ENCODE peak calls at places on chromosome 6, in eight cellular contexts. I, M, P, D, N, T, R and L are unnamed samples.

GRCh38 chr6:157841211-157841840 is 18.3 kb downstream of the SNX9 start:
- DNase-seq in P (peak), T (no peak), N (peak), R (no peak), D (no peak), I (peak), M (peak), L (no peak)

GRCh38 chr6:54244430-54244829 is 63.8 kb upstream of the TINAG start:
- DNase-seq in M (peak), I (no peak), D (no peak), N (no peak), T (no peak), R (no peak), P (peak), L (no peak)

GRCh38 chr6:120735641-120736040 is 598.6 kb downstream of the TBC1D32 start:
- DNase-seq in I (no peak), R (no peak), M (no peak), N (no peak), P (no peak), D (no peak), T (no peak), L (no peak)

GRCh38 chr6:127496471-127496870 is 22.7 kb downstream of the MTCL3 start:
- DNase-seq in R (no peak), D (no peak), T (no peak), M (no peak), P (no peak), N (no peak), I (no peak), L (no peak)

GRCh38 chr6:41036188-41036587 is 2.8 kb downstream of the UNC5CL start:
- DNase-seq in R (no peak), D (no peak), I (no peak), M (no peak), N (no peak), T (no peak), P (no peak), L (no peak)

GRCh38 chr6:157072128-157072527 is 251.2 kb downstream of the TMEM242 start:
- DNase-seq in I (no peak), N (no peak), D (no peak), M (no peak), T (no peak), R (no peak), P (no peak), L (no peak)

GRCh38 chr6:112010328-112010727 is 43.6 kb upstream of the CCN6 start:
- DNase-seq in N (no peak), D (no peak), R (no peak), P (no peak), T (no peak), M (no peak), I (no peak), L (no peak)

GRCh38 chr6:144744720-144745119 is 459.6 kb downstream of the UTRN start:
- DNase-seq in P (peak), D (peak), M (no peak), T (no peak), N (no peak), I (no peak), R (no peak), L (no peak)

GRCh38 chr6:47188588-47189021 is 121.1 kb downstream of the TNFRSF21 start:
- DNase-seq in R (no peak), P (peak), N (peak), M (peak), I (peak), D (no peak), T (no peak), L (no peak)

GRCh38 chr6:33908025-33908424 is 104.2 kb upstream of the MLN start:
- DNase-seq in D (no peak), N (no peak), I (no peak), R (no peak), M (no peak), T (no peak), P (peak), L (no peak)

GRCh38 chr6:56040271-56040670 is 164.9 kb upstream of the BMP5 start:
- DNase-seq in N (no peak), T (peak), M (no peak), P (no peak), D (no peak), I (no peak), R (no peak), L (no peak)

GRCh38 chr6:36599791-36600209 is 5.6 kb downstream of the SRSF3 start:
- DNase-seq in M (peak), P (peak), I (peak), D (peak), T (no peak), R (no peak), N (no peak), L (no peak)

GRCh38 chr6:15827492-15828255 is 164.8 kb upstream of the DTNBP1 start:
- DNase-seq in T (no peak), P (no peak), D (no peak), R (peak), M (no peak), N (no peak), I (no peak), L (no peak)

GRCh38 chr6:107318100-107318736 is 141.1 kb downstream of the PDSS2 start:
- DNase-seq in R (peak), D (peak), N (peak), M (peak), P (peak), T (no peak), I (peak), L (no peak)

GRCh38 chr6:43575105-43575771 is 600 bp downstream of the XPO5 start:
- DNase-seq in D (no peak), P (peak), M (no peak), T (no peak), R (peak), N (no peak), I (peak), L (peak)

GRCh38 chr6:68273297-68273696 is 361.8 kb upstream of the ADGRB3 start:
- DNase-seq in N (no peak), D (no peak), I (no peak), P (no peak), M (no peak), R (no peak), T (no peak), L (no peak)

GRCh38 chr6:165638530-165638929 is 24.5 kb downstream of the PDE10A start:
- DNase-seq in M (no peak), D (no peak), T (no peak), R (no peak), P (no peak), N (no peak), I (no peak), L (no peak)

GRCh38 chr6:20789162-20789561 is 254.9 kb downstream of the CDKAL1 start:
- DNase-seq in P (peak), T (no peak), R (no peak), N (no peak), M (peak), I (no peak), D (no peak), L (no peak)

GRCh38 chr6:150719099-150719767 is 119.5 kb downstream of the PLEKHG1 start:
- DNase-seq in N (no peak), D (no peak), T (no peak), M (no peak), R (no peak), I (no peak), P (no peak), L (no peak)

GRCh38 chr6:136920858-136921520 is 1.1 kb upstream of the SLC35D3 start:
- DNase-seq in I (no peak), M (no peak), N (no peak), R (no peak), T (no peak), D (peak), P (peak), L (no peak)

GRCh38 chr6:157203312-157203744 is 120.0 kb downstream of the TMEM242 start:
- DNase-seq in I (no peak), T (no peak), R (no peak), D (no peak), N (no peak), P (no peak), M (no peak), L (no peak)

GRCh38 chr6:90368601-90369000 is 72.0 kb upstream of the BACH2 start:
- DNase-seq in I (no peak), D (no peak), M (no peak), N (peak), P (no peak), R (no peak), T (no peak), L (no peak)

GRCh38 chr6:169190144-169190584 is 63.5 kb downstream of the THBS2 start:
- DNase-seq in I (no peak), R (peak), P (no peak), D (no peak), M (no peak), T (peak), N (no peak), L (no peak)

GRCh38 chr6:32973934-32974333 is 5.5 kb downstream of the BRD2 start:
- DNase-seq in M (peak), D (no peak), N (peak), I (no peak), P (peak), T (no peak), R (no peak), L (no peak)

GRCh38 chr6:136740050-136740974 is 52.0 kb downstream of the MAP3K5 start:
- DNase-seq in T (no peak), M (no peak), D (no peak), N (no peak), R (no peak), P (no peak), I (no peak), L (no peak)

GRCh38 chr6:47680056-47680455 is 18.3 kb upstream of the ADGRF4 start:
- DNase-seq in P (peak), R (no peak), N (no peak), M (no peak), D (no peak), T (no peak), I (no peak), L (no peak)

GRCh38 chr6:112180095-112180820 is 74.1 kb downstream of the LAMA4 start:
- DNase-seq in N (peak), D (peak), T (peak), P (peak), M (peak), R (no peak), I (no peak), L (peak)

GRCh38 chr6:149026530-149026942 is 279.7 kb downstream of the UST start:
- DNase-seq in P (peak), M (peak), I (no peak), D (peak), R (no peak), N (no peak), T (peak), L (no peak)

GRCh38 chr6:169520104-169520503 is 181.7 kb downstream of the WDR27 start:
- DNase-seq in T (peak), R (no peak), N (no peak), I (no peak), P (no peak), M (no peak), D (no peak), L (no peak)

GRCh38 chr6:86031713-86032112 is 389.0 kb upstream of the SYNCRIP start:
- DNase-seq in R (no peak), T (no peak), N (no peak), P (no peak), D (no peak), M (no peak), I (no peak), L (no peak)

GRCh38 chr6:14232889-14233288 is 115.3 kb downstream of the CD83 start:
- DNase-seq in I (no peak), T (no peak), N (no peak), R (no peak), D (no peak), M (no peak), P (no peak), L (no peak)

GRCh38 chr6:16299861-16300260 is 61.5 kb downstream of the GMPR start:
- DNase-seq in P (no peak), N (no peak), R (no peak), M (no peak), I (no peak), D (no peak), T (no peak), L (no peak)

GRCh38 chr6:39204646-39205244 is 24.5 kb downstream of the KCNK5 start:
- DNase-seq in I (no peak), M (no peak), R (no peak), P (peak), N (no peak), T (no peak), D (peak), L (no peak)

GRCh38 chr6:30875244-30876038 is 8.9 kb upstream of the DDR1 start:
- DNase-seq in M (no peak), N (no peak), P (no peak), T (no peak), R (no peak), D (peak), I (no peak), L (no peak)

GRCh38 chr6:99993533-99994251 is at the start of gene MCHR2:
- DNase-seq in D (peak), M (no peak), T (no peak), I (no peak), N (no peak), P (peak), R (no peak), L (no peak)

GRCh38 chr6:27668442-27669275 is 195.8 kb upstream of the ZNF184 start:
- DNase-seq in R (no peak), P (peak), M (peak), I (no peak), N (peak), T (no peak), D (peak), L (no peak)

GRCh38 chr6:56062856-56063255 is 184.5 kb downstream of the COL21A1 start:
- DNase-seq in R (no peak), P (no peak), I (no peak), M (no peak), T (no peak), N (no peak), D (no peak), L (no peak)

GRCh38 chr6:41732601-41733348 is 2.6 kb downstream of the TFEB start:
- DNase-seq in P (peak), M (no peak), N (no peak), I (peak), D (peak), T (no peak), R (no peak), L (no peak)

GRCh38 chr6:21935561-21936028 is 342.0 kb downstream of the SOX4 start:
- DNase-seq in M (peak), P (no peak), N (peak), R (no peak), I (peak), T (no peak), D (peak), L (no peak)

GRCh38 chr6:152423216-152424103 is 213.7 kb downstream of the SYNE1 start:
- DNase-seq in I (no peak), R (no peak), P (no peak), N (no peak), T (no peak), M (no peak), D (no peak), L (no peak)
- TF ChIP-seq CTCF in I (no peak), R (no peak), P (no peak), N (no peak), T (no peak), M (no peak), D (peak), L (no peak)

GRCh38 chr6:142942805-142943227 is 2.2 kb downstream of the HIVEP2 start:
- DNase-seq in T (no peak), P (peak), M (peak), R (no peak), N (no peak), D (no peak), I (no peak), L (no peak)
- TF ChIP-seq CTCF in T (peak), P (peak), M (peak), R (peak), N (peak), D (peak), I (peak), L (peak)

GRCh38 chr6:17984399-17984798 is 3.0 kb downstream of the KIF13A start:
- DNase-seq in P (no peak), I (no peak), D (no peak), T (no peak), R (no peak), N (no peak), M (no peak), L (no peak)

GRCh38 chr6:17974570-17975368 is 12.7 kb downstream of the KIF13A start:
- DNase-seq in D (no peak), P (no peak), N (no peak), M (no peak), R (no peak), T (no peak), I (no peak), L (no peak)

GRCh38 chr6:17983712-17984111 is 3.7 kb downstream of the KIF13A start:
- DNase-seq in M (no peak), D (no peak), I (no peak), P (no peak), N (no peak), T (no peak), R (no peak), L (no peak)

GRCh38 chr6:17980329-17980728 is 7.1 kb downstream of the KIF13A start:
- DNase-seq in P (no peak), N (no peak), D (no peak), T (no peak), M (no peak), R (no peak), I (no peak), L (no peak)

DNA sequence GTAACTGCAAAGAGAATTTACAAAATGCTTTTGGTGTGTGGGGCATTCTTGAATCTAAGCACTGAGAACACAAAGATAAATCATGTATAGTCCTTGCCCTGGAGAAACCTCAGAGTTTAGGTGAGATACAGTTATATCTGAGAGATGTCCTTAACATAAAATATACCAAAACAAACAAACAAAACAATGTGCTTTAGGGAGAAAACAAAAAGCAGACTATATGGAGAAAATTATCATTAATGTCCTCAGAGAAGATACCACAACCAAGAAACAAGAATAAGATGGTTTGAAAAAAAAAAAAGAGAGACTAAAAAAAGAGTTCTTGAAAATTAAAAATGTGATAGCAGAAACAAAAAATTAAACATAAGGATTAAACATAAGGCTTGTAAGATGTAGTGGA is 8.0 kb downstream of the KIF13A start:
- DNase-seq in D (no peak), R (no peak), N (no peak), I (no peak), P (no peak), M (no peak), T (no peak), L (no peak)
- TF ChIP-seq CTCF in D (no peak), R (no peak), N (no peak), I (no peak), P (no peak), M (no peak), T (no peak), L (no peak)

GRCh38 chr6:38179794-38180430 is 360.4 kb downstream of the ZFAND3 start:
- DNase-seq in N (no peak), P (no peak), T (no peak), D (peak), M (no peak), R (no peak), I (peak), L (no peak)
- TF ChIP-seq CTCF in N (no peak), P (no peak), T (no peak), D (no peak), M (no peak), R (no peak), I (no peak), L (no peak)

GRCh38 chr6:117399126-117399525 is 26.6 kb downstream of the ROS1 start:
- DNase-seq in P (no peak), T (no peak), N (no peak), R (no peak), M (no peak), I (no peak), D (no peak), L (no peak)

GRCh38 chr6:117401799-117402198 is 23.9 kb downstream of the ROS1 start:
- DNase-seq in T (no peak), D (no peak), N (no peak), R (no peak), I (no peak), M (no peak), P (no peak), L (no peak)

GRCh38 chr6:117396228-117396627 is 29.5 kb downstream of the ROS1 start:
- DNase-seq in M (no peak), D (no peak), R (no peak), N (no peak), I (no peak), T (no peak), P (no peak), L (no peak)

GRCh38 chr6:117397536-117398227 is 28.1 kb downstream of the ROS1 start:
- DNase-seq in I (no peak), M (no peak), D (no peak), R (no peak), P (no peak), T (peak), N (no peak), L (no peak)

GRCh38 chr6:117399924-117400323 is 25.8 kb downstream of the ROS1 start:
- DNase-seq in T (no peak), N (no peak), D (no peak), P (no peak), M (peak), I (no peak), R (no peak), L (no peak)
- TF ChIP-seq CTCF in T (peak), N (peak), D (peak), P (peak), M (peak), I (no peak), R (peak), L (peak)